ENCODE peak calls at places on chromosomes 3 and 15, in seven cellular contexts. One of them, this sample, is unnamed.

GRCh38 chr15:85094685-85095084 is 113.0 kb downstream of the PDE8A start:
- DNase-seq in HCT116: no peak
- DNase-seq in CD4-positive, alpha-beta T cell: no peak
- DNase-seq in lower lobe of right lung: no peak
- DNase-seq in IMR-90: peak; percentile 74
- DNase-seq in upper lobe of right lung: no peak
- DNase-seq in esophagus squamous epithelium: no peak
- DNase-seq in this sample: peak; percentile 16

GRCh38 chr15:42854576-42854975 is 66.0 kb downstream of the TTBK2 start:
- DNase-seq in HCT116: no peak
- DNase-seq in CD4-positive, alpha-beta T cell: no peak
- DNase-seq in lower lobe of right lung: no peak
- DNase-seq in IMR-90: peak; percentile 3
- DNase-seq in upper lobe of right lung: no peak
- DNase-seq in esophagus squamous epithelium: no peak
- DNase-seq in this sample: no peak

GRCh38 chr3:56974242-56974945 is 86.1 kb upstream of the SPATA12 start:
- DNase-seq in HCT116: no peak
- DNase-seq in CD4-positive, alpha-beta T cell: no peak
- DNase-seq in lower lobe of right lung: no peak
- DNase-seq in IMR-90: no peak
- DNase-seq in upper lobe of right lung: no peak
- DNase-seq in esophagus squamous epithelium: no peak
- DNase-seq in this sample: no peak

GRCh38 chr3:32467333-32468070 is 35.1 kb downstream of the CMTM6 start:
- DNase-seq in HCT116: no peak
- DNase-seq in CD4-positive, alpha-beta T cell: peak; percentile 44
- DNase-seq in lower lobe of right lung: peak; percentile 82
- DNase-seq in IMR-90: peak; percentile 52
- DNase-seq in upper lobe of right lung: peak; percentile 89
- DNase-seq in esophagus squamous epithelium: no peak
- DNase-seq in this sample: no peak

GRCh38 chr3:31903686-31904431 is 77.2 kb downstream of the OSBPL10 start:
- DNase-seq in HCT116: no peak
- DNase-seq in CD4-positive, alpha-beta T cell: no peak
- DNase-seq in lower lobe of right lung: no peak
- DNase-seq in IMR-90: no peak
- DNase-seq in upper lobe of right lung: no peak
- DNase-seq in esophagus squamous epithelium: no peak
- DNase-seq in this sample: no peak

GRCh38 chr3:83435173-83435572 is 1523.6 kb upstream of the CADM2 start:
- DNase-seq in HCT116: no peak
- DNase-seq in CD4-positive, alpha-beta T cell: no peak
- DNase-seq in lower lobe of right lung: no peak
- DNase-seq in IMR-90: no peak
- DNase-seq in upper lobe of right lung: no peak
- DNase-seq in esophagus squamous epithelium: no peak
- DNase-seq in this sample: no peak

GRCh38 chr3:119469378-119470189 is 821 bp downstream of the POGLUT1 start:
- DNase-seq in HCT116: no peak
- DNase-seq in CD4-positive, alpha-beta T cell: no peak
- DNase-seq in lower lobe of right lung: no peak
- DNase-seq in IMR-90: peak; percentile 47
- DNase-seq in upper lobe of right lung: no peak
- DNase-seq in esophagus squamous epithelium: no peak
- DNase-seq in this sample: no peak

GRCh38 chr3:196670335-196670734 is 30.8 kb downstream of the NRROS start:
- DNase-seq in HCT116: no peak
- DNase-seq in CD4-positive, alpha-beta T cell: no peak
- DNase-seq in lower lobe of right lung: no peak
- DNase-seq in IMR-90: no peak
- DNase-seq in upper lobe of right lung: no peak
- DNase-seq in esophagus squamous epithelium: no peak
- DNase-seq in this sample: no peak

GRCh38 chr15:68114356-68114755 is 60.2 kb downstream of the PIAS1 start:
- DNase-seq in HCT116: no peak
- DNase-seq in CD4-positive, alpha-beta T cell: no peak
- DNase-seq in lower lobe of right lung: no peak
- DNase-seq in IMR-90: peak; percentile 54
- DNase-seq in upper lobe of right lung: no peak
- DNase-seq in esophagus squamous epithelium: no peak
- DNase-seq in this sample: no peak

GRCh38 chr15:65372787-65373067 is 5.1 kb downstream of the IGDCC3 start:
- DNase-seq in HCT116: no peak
- DNase-seq in CD4-positive, alpha-beta T cell: no peak
- DNase-seq in lower lobe of right lung: no peak
- DNase-seq in IMR-90: no peak
- DNase-seq in upper lobe of right lung: no peak
- DNase-seq in esophagus squamous epithelium: no peak
- DNase-seq in this sample: no peak

GRCh38 chr15:65374831-65375401 is 2.9 kb downstream of the IGDCC3 start:
- DNase-seq in HCT116: no peak
- DNase-seq in CD4-positive, alpha-beta T cell: no peak
- DNase-seq in lower lobe of right lung: no peak
- DNase-seq in IMR-90: peak; percentile 31
- DNase-seq in upper lobe of right lung: peak; percentile 54
- DNase-seq in esophagus squamous epithelium: no peak
- DNase-seq in this sample: no peak

GRCh38 chr15:65375871-65376552 is 1.8 kb downstream of the IGDCC3 start:
- DNase-seq in HCT116: no peak
- DNase-seq in CD4-positive, alpha-beta T cell: no peak
- DNase-seq in lower lobe of right lung: no peak
- DNase-seq in IMR-90: no peak
- DNase-seq in upper lobe of right lung: peak; percentile 37
- DNase-seq in esophagus squamous epithelium: no peak
- DNase-seq in this sample: no peak

GRCh38 chr15:65373163-65373651 is 4.6 kb downstream of the IGDCC3 start:
- DNase-seq in HCT116: no peak
- DNase-seq in CD4-positive, alpha-beta T cell: no peak
- DNase-seq in lower lobe of right lung: no peak
- DNase-seq in IMR-90: no peak
- DNase-seq in upper lobe of right lung: peak; percentile 25
- DNase-seq in esophagus squamous epithelium: no peak
- DNase-seq in this sample: no peak

DNA sequence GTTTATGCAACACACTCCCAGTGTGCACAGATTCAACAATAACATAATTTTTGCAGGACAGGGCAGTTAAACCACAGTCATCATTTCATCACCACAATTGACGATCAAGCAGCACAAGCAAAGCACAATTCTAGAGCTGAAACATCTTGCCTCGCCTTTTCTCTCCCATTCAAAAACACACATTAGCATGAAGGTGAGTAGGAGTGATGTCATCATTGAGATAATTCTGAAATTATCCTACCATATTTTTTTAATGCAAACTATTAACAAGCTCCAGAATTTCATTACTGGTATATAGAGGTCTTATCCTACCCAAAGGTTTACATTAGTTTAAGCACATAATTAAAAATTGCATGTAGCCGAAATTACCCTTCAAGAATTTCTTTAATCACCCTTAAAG is 3.5 kb downstream of the IGDCC3 start:
- DNase-seq in HCT116: no peak
- DNase-seq in CD4-positive, alpha-beta T cell: no peak
- DNase-seq in lower lobe of right lung: no peak
- DNase-seq in IMR-90: no peak
- DNase-seq in upper lobe of right lung: no peak
- DNase-seq in esophagus squamous epithelium: no peak
- DNase-seq in this sample: no peak
- H3K27me3 ChIP-seq in HCT116: peaks cover 5% of the 10 kb centered on the region
- H3K27me3 ChIP-seq in CD4-positive, alpha-beta T cell: peaks cover 58% of the 10 kb centered on the region
- H3K27me3 ChIP-seq in lower lobe of right lung: peaks cover 62% of the 10 kb centered on the region
- H3K27me3 ChIP-seq in IMR-90: peaks cover 68% of the 10 kb centered on the region
- H3K27me3 ChIP-seq in upper lobe of right lung: peaks cover 50% of the 10 kb centered on the region
- H3K27me3 ChIP-seq in esophagus squamous epithelium: peaks cover 85% of the 10 kb centered on the region
- H3K27me3 ChIP-seq in this sample: peaks cover 56% of the 10 kb centered on the region

GRCh38 chr3:188829577-188829976 is 342.2 kb upstream of the TPRG1 start:
- DNase-seq in HCT116: no peak
- DNase-seq in CD4-positive, alpha-beta T cell: no peak
- DNase-seq in lower lobe of right lung: no peak
- DNase-seq in IMR-90: no peak
- DNase-seq in upper lobe of right lung: no peak
- DNase-seq in esophagus squamous epithelium: no peak
- DNase-seq in this sample: no peak

GRCh38 chr3:188830955-188831354 is 340.8 kb upstream of the TPRG1 start:
- DNase-seq in HCT116: no peak
- DNase-seq in CD4-positive, alpha-beta T cell: no peak
- DNase-seq in lower lobe of right lung: no peak
- DNase-seq in IMR-90: no peak
- DNase-seq in upper lobe of right lung: no peak
- DNase-seq in esophagus squamous epithelium: no peak
- DNase-seq in this sample: no peak

GRCh38 chr3:188834349-188834748 is 337.4 kb upstream of the TPRG1 start:
- DNase-seq in HCT116: peak; percentile 4
- DNase-seq in CD4-positive, alpha-beta T cell: no peak
- DNase-seq in lower lobe of right lung: no peak
- DNase-seq in IMR-90: no peak
- DNase-seq in upper lobe of right lung: no peak
- DNase-seq in esophagus squamous epithelium: no peak
- DNase-seq in this sample: no peak

GRCh38 chr3:188832961-188833615 is 338.7 kb upstream of the TPRG1 start:
- DNase-seq in HCT116: no peak
- DNase-seq in CD4-positive, alpha-beta T cell: no peak
- DNase-seq in lower lobe of right lung: no peak
- DNase-seq in IMR-90: no peak
- DNase-seq in upper lobe of right lung: no peak
- DNase-seq in esophagus squamous epithelium: no peak
- DNase-seq in this sample: no peak

GRCh38 chr3:188832146-188832545 is 339.6 kb upstream of the TPRG1 start:
- DNase-seq in HCT116: no peak
- DNase-seq in CD4-positive, alpha-beta T cell: no peak
- DNase-seq in lower lobe of right lung: no peak
- DNase-seq in IMR-90: no peak
- DNase-seq in upper lobe of right lung: no peak
- DNase-seq in esophagus squamous epithelium: no peak
- DNase-seq in this sample: no peak
- TF ChIP-seq CTCF in HCT116: no peak
- TF ChIP-seq CTCF in CD4-positive, alpha-beta T cell: no peak
- TF ChIP-seq CTCF in lower lobe of right lung: no peak
- TF ChIP-seq CTCF in IMR-90: no peak
- TF ChIP-seq CTCF in upper lobe of right lung: no peak
- TF ChIP-seq CTCF in esophagus squamous epithelium: no peak
- TF ChIP-seq CTCF in this sample: no peak

DNA sequence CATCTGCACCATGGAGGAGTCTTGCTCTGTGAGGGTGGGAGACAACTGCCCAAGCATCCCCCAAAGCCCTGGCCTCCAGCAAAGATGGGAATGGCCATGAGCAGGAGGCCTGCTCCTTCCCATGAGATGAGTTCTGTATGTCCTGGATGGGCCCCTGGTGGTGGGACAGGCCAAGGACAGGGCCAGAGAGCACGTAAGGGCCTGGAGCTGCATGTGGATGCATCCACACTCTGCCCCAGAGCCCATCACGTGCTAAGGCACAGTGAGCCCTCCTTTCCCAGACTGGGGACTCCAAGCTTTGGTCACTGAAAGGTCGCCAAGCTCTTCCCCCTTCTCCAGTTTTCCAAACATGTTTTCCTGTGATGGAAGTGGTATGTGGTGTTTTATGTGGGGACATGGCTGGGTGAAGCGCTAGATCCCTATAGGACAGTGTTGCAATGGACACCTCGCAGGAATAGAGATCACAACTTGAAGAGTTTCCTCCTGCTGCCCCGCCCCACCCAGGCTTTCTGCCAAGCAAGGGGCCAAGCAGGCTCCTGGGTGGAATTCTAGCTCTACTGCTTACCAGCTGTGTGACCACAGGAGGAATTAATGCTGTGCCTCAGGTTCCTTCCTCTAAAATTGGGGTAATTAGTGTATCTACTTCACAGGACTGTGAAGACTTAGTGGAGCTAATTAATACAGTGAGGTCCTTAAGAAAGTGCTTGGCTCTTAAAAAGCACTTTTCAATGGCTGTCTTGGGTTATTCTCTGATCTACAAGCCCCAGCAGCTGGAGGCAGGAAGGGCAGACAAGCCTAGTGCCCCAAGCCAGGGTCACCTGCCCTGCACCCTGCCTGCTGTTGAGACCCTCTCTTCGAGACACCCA is 106.4 kb upstream of the RPL32 start:
- DNase-seq in HCT116: no peak
- DNase-seq in CD4-positive, alpha-beta T cell: no peak
- DNase-seq in lower lobe of right lung: peak; percentile 70
- DNase-seq in IMR-90: peak; percentile 68
- DNase-seq in upper lobe of right lung: peak; percentile 75
- DNase-seq in esophagus squamous epithelium: no peak
- DNase-seq in this sample: peak; percentile 29
- H3K27ac ChIP-seq in HCT116: no peak overlapping the region
- H3K27ac ChIP-seq in CD4-positive, alpha-beta T cell: no peak overlapping the region
- H3K27ac ChIP-seq in lower lobe of right lung: no peak overlapping the region
- H3K27ac ChIP-seq in IMR-90: no peak overlapping the region
- H3K27ac ChIP-seq in upper lobe of right lung: no peak overlapping the region
- H3K27ac ChIP-seq in esophagus squamous epithelium: peak overlapping the region; percentile 50
- H3K27ac ChIP-seq in this sample: peak overlapping the region; percentile 52

DNA sequence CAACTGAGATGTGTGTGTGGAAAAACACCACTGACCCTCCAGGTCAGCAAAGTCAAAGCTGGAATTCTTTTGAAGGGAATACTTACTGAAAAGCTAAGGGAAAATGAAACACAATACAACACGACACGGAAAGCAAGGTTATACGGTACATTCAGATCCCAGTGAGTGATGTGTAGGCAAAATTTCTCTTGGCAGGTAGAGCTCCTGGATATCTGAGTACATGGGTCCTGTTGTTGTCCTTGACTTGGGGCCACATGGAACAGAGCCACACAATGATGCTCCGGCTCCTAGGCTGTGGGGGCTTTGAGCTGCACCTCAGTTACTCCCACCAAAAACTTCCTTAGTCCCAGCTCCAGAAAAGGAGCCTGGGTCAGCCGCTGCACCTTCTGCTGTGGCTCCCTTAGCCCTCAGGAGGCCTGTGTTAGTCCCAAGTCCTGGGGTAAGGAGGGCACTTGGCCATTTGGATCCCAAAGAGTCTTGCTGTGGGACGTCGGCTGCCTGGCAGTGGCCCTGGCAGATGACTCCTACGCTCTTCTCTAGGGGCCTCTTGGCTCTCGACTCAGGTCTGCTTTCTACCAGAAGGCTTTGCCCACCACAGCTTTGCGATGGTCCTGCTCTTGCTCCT is 95.6 kb downstream of the ADCY5 start:
- DNase-seq in HCT116: no peak
- DNase-seq in CD4-positive, alpha-beta T cell: no peak
- DNase-seq in lower lobe of right lung: no peak
- DNase-seq in IMR-90: no peak
- DNase-seq in upper lobe of right lung: no peak
- DNase-seq in esophagus squamous epithelium: no peak
- DNase-seq in this sample: no peak
- H3K27me3 ChIP-seq in HCT116: peaks cover 9% of the 10 kb centered on the region
- H3K27me3 ChIP-seq in CD4-positive, alpha-beta T cell: no peaks in the 10 kb centered on the region
- H3K27me3 ChIP-seq in lower lobe of right lung: no peaks in the 10 kb centered on the region
- H3K27me3 ChIP-seq in IMR-90: peaks cover 51% of the 10 kb centered on the region
- H3K27me3 ChIP-seq in upper lobe of right lung: peaks cover 4% of the 10 kb centered on the region
- H3K27me3 ChIP-seq in esophagus squamous epithelium: peaks cover 34% of the 10 kb centered on the region
- H3K27me3 ChIP-seq in this sample: peaks cover 38% of the 10 kb centered on the region

GRCh38 chr3:63349583-63350177 is 71.6 kb downstream of the SYNPR start:
- DNase-seq in HCT116: peak; percentile 24
- DNase-seq in CD4-positive, alpha-beta T cell: no peak
- DNase-seq in lower lobe of right lung: peak; percentile 48
- DNase-seq in IMR-90: peak; percentile 65
- DNase-seq in upper lobe of right lung: no peak
- DNase-seq in esophagus squamous epithelium: no peak
- DNase-seq in this sample: no peak
- TF ChIP-seq CTCF in HCT116: peak; percentile 82
- TF ChIP-seq CTCF in CD4-positive, alpha-beta T cell: peak; percentile 24
- TF ChIP-seq CTCF in lower lobe of right lung: peak; percentile 70
- TF ChIP-seq CTCF in IMR-90: peak; percentile 83
- TF ChIP-seq CTCF in upper lobe of right lung: peak; percentile 71
- TF ChIP-seq CTCF in esophagus squamous epithelium: peak; percentile 69
- TF ChIP-seq CTCF in this sample: peak; percentile 90